ENCODE peak calls at places on chromosomes 6 and 20, in seven cellular contexts. T, R, Z, F, M, L and S are unnamed samples.

GRCh38 chr6:141562181-141562800 is 570.4 kb upstream of the GJE1 start:
- DNase-seq in T (peak; percentile 14), F (no peak), R (peak; percentile 20), Z (no peak), L (no peak), M (peak; percentile 1), S (no peak)

GRCh38 chr6:156949376-156949775 is 172.2 kb downstream of the ARID1B start:
- DNase-seq in L (peak; percentile 74), Z (no peak), R (no peak), M (no peak), F (no peak), T (peak; percentile 69), S (no peak)

GRCh38 chr6:144066255-144066654 is 29.1 kb downstream of the SF3B5 start:
- DNase-seq in R (no peak), T (no peak), M (no peak), L (no peak), Z (no peak), F (no peak), S (no peak)

GRCh38 chr20:53428997-53429396 is 164.6 kb downstream of the ZNF217 start:
- DNase-seq in L (no peak), Z (no peak), F (no peak), R (no peak), T (no peak), M (no peak), S (no peak)

GRCh38 chr6:143549630-143550268 is 38.2 kb upstream of the FUCA2 start:
- DNase-seq in M (peak; percentile 47), Z (no peak), T (no peak), R (no peak), L (peak; percentile 64), F (no peak), S (no peak)

GRCh38 chr6:127117979-127118504 is 429 bp upstream of the RSPO3 start:
- DNase-seq in L (no peak), M (no peak), T (no peak), R (no peak), Z (no peak), F (peak; percentile 21), S (no peak)

GRCh38 chr20:40160151-40160550 is 528.9 kb downstream of the MAFB start:
- DNase-seq in F (no peak), R (peak; percentile 36), Z (no peak), T (peak; percentile 65), M (no peak), L (peak; percentile 72), S (no peak)

GRCh38 chr20:46637861-46638366 is 13.3 kb downstream of the SLC13A3 start:
- DNase-seq in Z (peak; percentile 62), F (no peak), M (no peak), T (no peak), R (no peak), L (no peak), S (peak; percentile 58)

GRCh38 chr20:41214202-41214601 is 76.9 kb downstream of the PLCG1 start:
- DNase-seq in R (no peak), L (no peak), F (no peak), M (no peak), Z (no peak), T (no peak), S (no peak)

GRCh38 chr6:692356-692851 is 535 bp downstream of the EXOC2 start:
- DNase-seq in Z (no peak), M (peak; percentile 70), T (peak; percentile 29), L (peak; percentile 39), R (peak; percentile 72), F (no peak), S (no peak)

GRCh38 chr20:38599410-38599882 is 2.2 kb upstream of the ARHGAP40 start:
- DNase-seq in M (no peak), L (peak; percentile 71), T (no peak), Z (no peak), R (no peak), F (no peak), S (no peak)

GRCh38 chr20:17680128-17680835 is 1.8 kb downstream of the RRBP1 start:
- DNase-seq in L (peak; percentile 74), Z (no peak), T (peak; percentile 76), M (no peak), F (no peak), R (peak; percentile 82), S (no peak)

GRCh38 chr6:54391577-54391976 is 83.3 kb downstream of the TINAG start:
- DNase-seq in M (no peak), T (no peak), L (no peak), R (no peak), Z (no peak), F (no peak), S (no peak)

GRCh38 chr20:39358052-39358451 is 395.9 kb downstream of the DHX35 start:
- DNase-seq in T (no peak), M (no peak), L (no peak), Z (no peak), R (no peak), F (no peak), S (no peak)

GRCh38 chr20:58196402-58197184 is 31.9 kb downstream of the ANKRD60 start:
- DNase-seq in T (no peak), M (no peak), F (no peak), Z (no peak), L (no peak), R (no peak), S (no peak)

GRCh38 chr6:35573495-35574110 is 60.9 kb upstream of the TULP1 start:
- DNase-seq in M (no peak), Z (no peak), T (no peak), F (no peak), R (no peak), L (no peak), S (no peak)

GRCh38 chr6:62613920-62614319 is 327.9 kb upstream of the KHDRBS2 start:
- DNase-seq in Z (no peak), T (no peak), M (no peak), L (no peak), F (no peak), R (no peak), S (no peak)

GRCh38 chr6:62612526-62612925 is 326.5 kb upstream of the KHDRBS2 start:
- DNase-seq in R (no peak), L (no peak), Z (no peak), M (no peak), T (no peak), F (no peak), S (no peak)

GRCh38 chr6:62615366-62616015 is 329.5 kb upstream of the KHDRBS2 start:
- DNase-seq in R (no peak), M (no peak), Z (no peak), F (no peak), T (no peak), L (no peak), S (no peak)

GRCh38 chr6:62614442-62614841 is 328.4 kb upstream of the KHDRBS2 start:
- DNase-seq in L (no peak), M (no peak), F (no peak), T (no peak), R (no peak), Z (no peak), S (no peak)
- TF ChIP-seq CTCF in L (no peak), M (no peak), F (no peak), T (no peak), R (no peak), Z (no peak), S (no peak)

DNA sequence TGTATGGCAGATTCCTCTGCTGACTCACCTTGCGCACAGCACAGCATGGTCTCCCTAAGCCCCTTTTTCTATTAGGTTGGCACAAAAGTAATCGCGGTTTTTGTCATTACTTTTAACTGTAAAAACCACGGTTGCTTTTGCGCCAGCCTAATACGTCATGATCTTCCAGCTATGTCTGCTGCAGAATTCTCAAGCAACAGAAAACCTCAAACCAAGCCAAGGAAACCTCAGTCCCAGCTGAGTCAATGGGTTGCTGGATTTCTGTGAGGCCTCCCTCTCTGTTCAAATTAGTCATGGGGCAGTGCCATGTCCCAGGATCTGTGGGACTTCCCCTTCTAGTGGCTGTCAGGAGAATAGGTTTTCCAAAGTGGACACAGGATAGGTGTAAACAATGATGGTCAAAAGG is 15.7 kb upstream of the ENPP1 start:
- DNase-seq in M (no peak), Z (no peak), T (peak; percentile 22), F (no peak), R (no peak), L (no peak), S (no peak)
- TF ChIP-seq CTCF in M (no peak), Z (no peak), T (no peak), F (no peak), R (no peak), L (no peak), S (no peak)

GRCh38 chr6:150915868-150916267 is 50.4 kb downstream of the MTHFD1L start:
- DNase-seq in L (no peak), R (no peak), T (peak; percentile 72), F (no peak), M (no peak), Z (no peak), S (no peak)
- TF ChIP-seq CTCF in L (no peak), R (no peak), T (no peak), F (no peak), M (no peak), Z (no peak), S (no peak)

GRCh38 chr6:81648502-81648901 is 104.0 kb downstream of the TENT5A start:
- DNase-seq in R (no peak), Z (no peak), F (no peak), M (no peak), T (no peak), L (no peak), S (no peak)
- TF ChIP-seq CTCF in R (no peak), Z (no peak), F (no peak), M (no peak), T (no peak), L (no peak), S (no peak)

GRCh38 chr20:35563834-35564233 is 22.0 kb downstream of the ERGIC3 start:
- DNase-seq in Z (no peak), T (no peak), L (no peak), M (no peak), R (no peak), F (no peak), S (no peak)

GRCh38 chr20:35571566-35571965 is 29.7 kb downstream of the ERGIC3 start:
- DNase-seq in L (no peak), F (no peak), T (no peak), M (no peak), R (no peak), Z (no peak), S (no peak)

GRCh38 chr20:35564905-35565304 is 23.0 kb downstream of the ERGIC3 start:
- DNase-seq in T (no peak), L (no peak), F (no peak), M (no peak), R (no peak), Z (no peak), S (no peak)

GRCh38 chr20:35572838-35573237 is 31.0 kb downstream of the ERGIC3 start:
- DNase-seq in T (no peak), R (no peak), L (no peak), F (no peak), Z (no peak), M (no peak), S (no peak)

DNA sequence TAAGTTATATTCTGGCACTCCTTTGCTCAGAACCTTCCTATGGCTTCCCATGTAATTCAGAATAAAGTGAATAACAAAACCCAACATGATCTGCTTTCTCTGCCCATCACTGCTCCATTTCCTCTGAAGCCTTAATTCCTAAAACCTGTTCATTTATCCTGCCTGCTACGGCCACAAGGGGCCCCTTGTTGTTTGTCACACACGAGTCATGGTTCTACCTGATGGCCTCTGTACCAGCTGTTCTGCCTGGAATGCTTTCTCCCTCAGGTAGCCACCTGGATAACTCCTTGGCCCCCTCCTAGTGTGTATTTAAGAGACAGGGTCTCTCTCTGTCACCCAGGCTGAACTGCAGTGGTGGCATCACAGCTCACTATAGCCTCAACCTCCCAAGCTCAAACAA is 26.8 kb downstream of the ERGIC3 start:
- DNase-seq in M (no peak), F (no peak), Z (no peak), L (peak; percentile 64), R (no peak), T (no peak), S (no peak)
- TF ChIP-seq CTCF in M (no peak), F (no peak), Z (peak; percentile 20), L (peak; percentile 14), R (no peak), T (peak; percentile 28), S (peak; percentile 47)

GRCh38 chr20:59645761-59646171 is 41.4 kb downstream of the PHACTR3 start:
- DNase-seq in Z (peak; percentile 81), R (peak; percentile 4), M (no peak), L (no peak), T (peak; percentile 5), F (no peak), S (peak; percentile 47)
- TF ChIP-seq CTCF in Z (no peak), R (no peak), M (no peak), L (peak; percentile 13), T (peak; percentile 47), F (no peak), S (peak; percentile 56)